ENCODE peak calls at places on chromosomes 12 and 14, in four cellular contexts. One of them, this sample, is unnamed.

GRCh38 chr14:28630100-28630499 is 136.5 kb upstream of the FOXG1 start:
- DNase-seq in hepatocyte: no peak
- DNase-seq in cardiac muscle cell: no peak
- DNase-seq in IMR-90: no peak
- DNase-seq in this sample: no peak

GRCh38 chr12:67827820-67828383 is 161.3 kb upstream of the IFNG-AS1 start:
- DNase-seq in hepatocyte: peak; percentile 72
- DNase-seq in cardiac muscle cell: peak; percentile 89
- DNase-seq in IMR-90: peak; percentile 99
- DNase-seq in this sample: peak; percentile 99

GRCh38 chr12:20681334-20681733 is 13.8 kb upstream of the SLCO1C1 start:
- DNase-seq in hepatocyte: no peak
- DNase-seq in cardiac muscle cell: no peak
- DNase-seq in IMR-90: no peak
- DNase-seq in this sample: no peak

GRCh38 chr14:59481407-59482119 is 2.6 kb downstream of the L3HYPDH start:
- DNase-seq in hepatocyte: no peak
- DNase-seq in cardiac muscle cell: peak; percentile 76
- DNase-seq in IMR-90: peak; percentile 60
- DNase-seq in this sample: peak; percentile 78

GRCh38 chr14:95206534-95206933 is 49.2 kb upstream of the DICER1 start:
- DNase-seq in hepatocyte: no peak
- DNase-seq in cardiac muscle cell: peak; percentile 28
- DNase-seq in IMR-90: no peak
- DNase-seq in this sample: no peak

GRCh38 chr12:27555928-27556778 is 32.1 kb downstream of the PPFIBP1 start:
- DNase-seq in hepatocyte: no peak
- DNase-seq in cardiac muscle cell: peak; percentile 54
- DNase-seq in IMR-90: no peak
- DNase-seq in this sample: no peak

GRCh38 chr12:108305520-108305919 is 33.6 kb downstream of the CMKLR1 start:
- DNase-seq in hepatocyte: peak; percentile 78
- DNase-seq in cardiac muscle cell: peak; percentile 86
- DNase-seq in IMR-90: peak; percentile 71
- DNase-seq in this sample: peak; percentile 26

GRCh38 chr12:2960432-2960956 is 1.3 kb downstream of the TEAD4 start:
- DNase-seq in hepatocyte: peak; percentile 42
- DNase-seq in cardiac muscle cell: no peak
- DNase-seq in IMR-90: peak; percentile 67
- DNase-seq in this sample: peak; percentile 41

GRCh38 chr12:47411961-47412360 is 293.9 kb downstream of the RPAP3 start:
- DNase-seq in hepatocyte: no peak
- DNase-seq in cardiac muscle cell: no peak
- DNase-seq in IMR-90: peak; percentile 18
- DNase-seq in this sample: no peak

GRCh38 chr14:59190372-59190771 is 1.9 kb downstream of the DAAM1 start:
- DNase-seq in hepatocyte: peak; percentile 15
- DNase-seq in cardiac muscle cell: peak; percentile 25
- DNase-seq in IMR-90: no peak
- DNase-seq in this sample: no peak

GRCh38 chr14:36057452-36058142 is 118.9 kb downstream of the PTCSC3 start:
- DNase-seq in hepatocyte: no peak
- DNase-seq in cardiac muscle cell: peak; percentile 5
- DNase-seq in IMR-90: no peak
- DNase-seq in this sample: peak; percentile 89

GRCh38 chr14:91146661-91147060 is 32.8 kb downstream of the DGLUCY start:
- DNase-seq in hepatocyte: no peak
- DNase-seq in cardiac muscle cell: no peak
- DNase-seq in IMR-90: no peak
- DNase-seq in this sample: no peak

GRCh38 chr12:46112364-46112763 is 122.0 kb upstream of the SCAF11 start:
- DNase-seq in hepatocyte: no peak
- DNase-seq in cardiac muscle cell: no peak
- DNase-seq in IMR-90: no peak
- DNase-seq in this sample: no peak

GRCh38 chr14:104546021-104546491 is 33.5 kb upstream of the C14orf180 start:
- DNase-seq in hepatocyte: no peak
- DNase-seq in cardiac muscle cell: no peak
- DNase-seq in IMR-90: no peak
- DNase-seq in this sample: no peak

GRCh38 chr14:26448181-26448855 is 149.5 kb downstream of the NOVA1 start:
- DNase-seq in hepatocyte: no peak
- DNase-seq in cardiac muscle cell: no peak
- DNase-seq in IMR-90: no peak
- DNase-seq in this sample: no peak

GRCh38 chr14:67269338-67270060 is 28.3 kb downstream of the PALS1 start:
- DNase-seq in hepatocyte: peak; percentile 38
- DNase-seq in cardiac muscle cell: peak; percentile 88
- DNase-seq in IMR-90: peak; percentile 87
- DNase-seq in this sample: no peak

GRCh38 chr12:103626498-103626897 is 39.4 kb downstream of the STAB2 start:
- DNase-seq in hepatocyte: peak; percentile 65
- DNase-seq in cardiac muscle cell: peak; percentile 47
- DNase-seq in IMR-90: peak; percentile 51
- DNase-seq in this sample: peak; percentile 67

GRCh38 chr14:58298880-58299664 is 717 bp downstream of the ARID4A start:
- DNase-seq in hepatocyte: peak; percentile 53
- DNase-seq in cardiac muscle cell: no peak
- DNase-seq in IMR-90: no peak
- DNase-seq in this sample: no peak

GRCh38 chr12:132385375-132385774 is 56.0 kb upstream of the GALNT9 start:
- DNase-seq in hepatocyte: no peak
- DNase-seq in cardiac muscle cell: no peak
- DNase-seq in IMR-90: no peak
- DNase-seq in this sample: no peak

GRCh38 chr14:29458547-29458946 is 469.1 kb downstream of the PRKD1 start:
- DNase-seq in hepatocyte: no peak
- DNase-seq in cardiac muscle cell: no peak
- DNase-seq in IMR-90: no peak
- DNase-seq in this sample: peak; percentile 67

GRCh38 chr14:67186789-67187188 is 2.5 kb upstream of the GARIN2 start:
- DNase-seq in hepatocyte: no peak
- DNase-seq in cardiac muscle cell: no peak
- DNase-seq in IMR-90: peak; percentile 34
- DNase-seq in this sample: no peak

GRCh38 chr12:67338426-67338825 is 69.3 kb downstream of the CAND1 start:
- DNase-seq in hepatocyte: no peak
- DNase-seq in cardiac muscle cell: no peak
- DNase-seq in IMR-90: no peak
- DNase-seq in this sample: no peak

GRCh38 chr14:74637184-74637562 is 25.1 kb upstream of the LTBP2 start:
- DNase-seq in hepatocyte: no peak
- DNase-seq in cardiac muscle cell: no peak
- DNase-seq in IMR-90: no peak
- DNase-seq in this sample: no peak

GRCh38 chr12:110763578-110763977 is 20.9 kb upstream of the PPP1CC start:
- DNase-seq in hepatocyte: no peak
- DNase-seq in cardiac muscle cell: no peak
- DNase-seq in IMR-90: no peak
- DNase-seq in this sample: no peak

GRCh38 chr12:59444932-59445331 is 150.9 kb upstream of the SLC16A7 start:
- DNase-seq in hepatocyte: no peak
- DNase-seq in cardiac muscle cell: peak; percentile 44
- DNase-seq in IMR-90: peak; percentile 15
- DNase-seq in this sample: peak; percentile 20

GRCh38 chr14:96997269-96997668 is 200.1 kb downstream of the VRK1 start:
- DNase-seq in hepatocyte: no peak
- DNase-seq in cardiac muscle cell: no peak
- DNase-seq in IMR-90: no peak
- DNase-seq in this sample: no peak

GRCh38 chr12:32191445-32191844 is 84.8 kb downstream of the BICD1 start:
- DNase-seq in hepatocyte: no peak
- DNase-seq in cardiac muscle cell: no peak
- DNase-seq in IMR-90: no peak
- DNase-seq in this sample: no peak

GRCh38 chr12:123761841-123762714 is at the start of gene DNAH10:
- DNase-seq in hepatocyte: peak; percentile 72
- DNase-seq in cardiac muscle cell: peak; percentile 29
- DNase-seq in IMR-90: no peak
- DNase-seq in this sample: no peak

GRCh38 chr12:64456119-64456518 is 4.2 kb downstream of the TBK1 start:
- DNase-seq in hepatocyte: no peak
- DNase-seq in cardiac muscle cell: no peak
- DNase-seq in IMR-90: no peak
- DNase-seq in this sample: no peak

GRCh38 chr14:55425091-55425490 is 13.5 kb upstream of the ATG14 start:
- DNase-seq in hepatocyte: no peak
- DNase-seq in cardiac muscle cell: no peak
- DNase-seq in IMR-90: no peak
- DNase-seq in this sample: no peak

GRCh38 chr14:78335531-78335930 is 165.4 kb downstream of the NRXN3 start:
- DNase-seq in hepatocyte: no peak
- DNase-seq in cardiac muscle cell: no peak
- DNase-seq in IMR-90: no peak
- DNase-seq in this sample: no peak

GRCh38 chr14:56905282-56905681 is 95.0 kb upstream of the OTX2 start:
- DNase-seq in hepatocyte: no peak
- DNase-seq in cardiac muscle cell: no peak
- DNase-seq in IMR-90: no peak
- DNase-seq in this sample: no peak

DNA sequence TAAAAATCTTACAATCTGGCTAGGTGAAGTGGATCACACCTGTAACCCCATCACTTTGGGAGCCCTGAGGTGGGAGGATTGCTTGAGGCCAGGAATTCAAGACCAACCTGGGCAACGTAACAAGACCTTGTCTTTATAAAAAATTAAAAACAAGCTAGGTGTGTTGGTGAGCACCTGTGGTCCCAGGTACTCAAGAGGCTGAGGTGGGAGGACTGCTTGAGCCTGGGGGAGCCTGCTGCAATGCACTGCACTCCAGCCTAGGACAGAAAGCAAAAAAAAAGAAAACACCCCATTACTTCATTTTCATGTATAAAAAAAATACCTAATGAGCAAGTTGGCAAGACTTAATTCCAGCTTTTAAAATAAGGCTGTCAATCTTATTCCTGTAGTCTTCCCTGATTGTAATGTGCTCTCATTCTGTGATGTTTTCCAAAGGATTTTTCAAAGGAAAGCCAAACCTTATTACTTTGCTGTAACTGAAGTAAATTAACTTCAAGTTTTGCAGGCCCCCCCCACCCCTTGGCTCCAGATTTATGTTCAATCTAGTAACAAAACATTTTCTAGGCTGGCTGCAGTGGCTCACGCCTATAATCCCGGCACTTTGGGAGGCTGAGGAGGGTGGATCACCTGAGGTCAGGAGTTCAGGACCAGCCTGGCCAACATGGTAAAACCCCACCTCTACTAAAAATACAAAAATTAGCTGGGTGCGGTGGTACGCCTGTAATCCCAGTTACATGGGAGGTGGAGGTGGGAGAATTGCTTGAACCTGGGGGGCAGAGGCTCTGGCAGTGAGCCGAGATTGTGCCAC is 3.3 kb upstream of the ZCCHC8 start:
- DNase-seq in hepatocyte: no peak
- DNase-seq in cardiac muscle cell: no peak
- DNase-seq in IMR-90: no peak
- DNase-seq in this sample: no peak
- TF ChIP-seq CTCF in hepatocyte: no peak
- TF ChIP-seq CTCF in cardiac muscle cell: no peak
- TF ChIP-seq CTCF in IMR-90: no peak
- TF ChIP-seq CTCF in this sample: no peak

DNA sequence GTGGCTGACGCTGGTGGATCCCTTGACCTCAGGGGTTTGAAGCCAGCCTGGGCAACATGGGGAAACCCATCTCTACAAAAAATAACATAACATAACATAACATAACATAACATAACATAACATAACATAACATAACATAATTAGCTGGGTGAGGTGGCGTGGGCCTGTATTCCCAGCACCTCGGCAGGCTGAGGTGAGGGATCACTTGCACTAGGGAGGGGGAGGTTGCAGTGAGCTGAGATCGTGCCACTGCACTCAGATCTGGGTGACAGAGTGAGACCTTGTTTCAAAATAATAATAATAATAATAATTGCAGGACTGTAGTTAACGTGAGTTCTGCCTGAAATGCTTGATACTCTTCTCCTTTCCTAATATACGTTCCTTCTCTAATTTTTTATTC is 1.3 kb downstream of the MAGOHB start:
- DNase-seq in hepatocyte: no peak
- DNase-seq in cardiac muscle cell: no peak
- DNase-seq in IMR-90: no peak
- DNase-seq in this sample: no peak
- H3K4me3 ChIP-seq in hepatocyte: peak overlapping the region; percentile 55
- H3K4me3 ChIP-seq in cardiac muscle cell: peak overlapping the region; percentile 74
- H3K4me3 ChIP-seq in IMR-90: no peak overlapping the region
- H3K4me3 ChIP-seq in this sample: no peak overlapping the region

GRCh38 chr14:51096870-51097269 is 2.0 kb upstream of the TRIM9 start:
- DNase-seq in hepatocyte: no peak
- DNase-seq in cardiac muscle cell: no peak
- DNase-seq in IMR-90: no peak
- DNase-seq in this sample: no peak
- H3K27me3 ChIP-seq in hepatocyte: peaks cover 41% of the 10 kb centered on the region
- H3K27me3 ChIP-seq in cardiac muscle cell: peaks cover 30% of the 10 kb centered on the region
- H3K27me3 ChIP-seq in IMR-90: peaks cover 37% of the 10 kb centered on the region
- H3K27me3 ChIP-seq in this sample: peaks cover 13% of the 10 kb centered on the region

GRCh38 chr14:86935241-86935640 is 1057.7 kb downstream of the GALC start:
- DNase-seq in hepatocyte: no peak
- DNase-seq in cardiac muscle cell: peak; percentile 5
- DNase-seq in IMR-90: peak; percentile 61
- DNase-seq in this sample: no peak

GRCh38 chr14:86934196-86934595 is 1058.8 kb downstream of the GALC start:
- DNase-seq in hepatocyte: no peak
- DNase-seq in cardiac muscle cell: no peak
- DNase-seq in IMR-90: no peak
- DNase-seq in this sample: no peak

GRCh38 chr14:86936556-86936955 is 1056.4 kb downstream of the GALC start:
- DNase-seq in hepatocyte: no peak
- DNase-seq in cardiac muscle cell: no peak
- DNase-seq in IMR-90: no peak
- DNase-seq in this sample: no peak

GRCh38 chr14:86938356-86938755 is 1054.6 kb downstream of the GALC start:
- DNase-seq in hepatocyte: peak; percentile 34
- DNase-seq in cardiac muscle cell: no peak
- DNase-seq in IMR-90: no peak
- DNase-seq in this sample: no peak

GRCh38 chr14:86933460-86933859 is 1059.5 kb downstream of the GALC start:
- DNase-seq in hepatocyte: no peak
- DNase-seq in cardiac muscle cell: no peak
- DNase-seq in IMR-90: peak; percentile 6
- DNase-seq in this sample: no peak
- TF ChIP-seq CTCF in hepatocyte: no peak
- TF ChIP-seq CTCF in cardiac muscle cell: no peak
- TF ChIP-seq CTCF in IMR-90: no peak
- TF ChIP-seq CTCF in this sample: no peak

GRCh38 chr14:106843951-106844483 is 1317.6 kb downstream of the TMEM121 start:
- DNase-seq in hepatocyte: no peak
- DNase-seq in cardiac muscle cell: no peak
- DNase-seq in IMR-90: no peak
- DNase-seq in this sample: peak; percentile 29
- H3K4me3 ChIP-seq in hepatocyte: no peak overlapping the region
- H3K4me3 ChIP-seq in cardiac muscle cell: no peak overlapping the region
- H3K4me3 ChIP-seq in IMR-90: no peak overlapping the region
- H3K4me3 ChIP-seq in this sample: peak overlapping the region; percentile 29

GRCh38 chr12:53737951-53738833 is 10.9 kb upstream of the CALCOCO1 start:
- DNase-seq in hepatocyte: peak; percentile 60
- DNase-seq in cardiac muscle cell: no peak
- DNase-seq in IMR-90: no peak
- DNase-seq in this sample: no peak
- H3K27me3 ChIP-seq in hepatocyte: peaks cover 93% of the 10 kb centered on the region
- H3K27me3 ChIP-seq in cardiac muscle cell: peaks cover 98% of the 10 kb centered on the region
- H3K27me3 ChIP-seq in IMR-90: peaks cover 79% of the 10 kb centered on the region
- H3K27me3 ChIP-seq in this sample: peaks cover 40% of the 10 kb centered on the region

GRCh38 chr12:112153181-112153899 is 28.0 kb downstream of the TRAFD1 start:
- DNase-seq in hepatocyte: no peak
- DNase-seq in cardiac muscle cell: no peak
- DNase-seq in IMR-90: no peak
- DNase-seq in this sample: no peak
- TF ChIP-seq CTCF in hepatocyte: no peak
- TF ChIP-seq CTCF in cardiac muscle cell: no peak
- TF ChIP-seq CTCF in IMR-90: no peak
- TF ChIP-seq CTCF in this sample: no peak

This sample was measured in bronchial epithelial cell.